ENCODE peak calls at places on chromosomes 5 and 9, in four cellular contexts. One of them, this sample, is unnamed.

GRCh38 chr9:84296146-84296843 is 44.3 kb downstream of the SLC28A3 start:
- DNase-seq in lung: no peak
- DNase-seq in GM10248: peak; percentile 50
- DNase-seq in CD8-positive, alpha-beta T cell: peak; percentile 24
- DNase-seq in this sample: no peak

GRCh38 chr9:127172066-127172707 is 49.8 kb upstream of the ANGPTL2 start:
- DNase-seq in lung: no peak
- DNase-seq in CD8-positive, alpha-beta T cell: no peak
- DNase-seq in GM10248: no peak
- DNase-seq in this sample: peak; percentile 20

GRCh38 chr5:100232730-100233129 is 302.4 kb upstream of the FAM174A start:
- DNase-seq in lung: no peak
- DNase-seq in CD8-positive, alpha-beta T cell: no peak
- DNase-seq in GM10248: no peak
- DNase-seq in this sample: no peak

GRCh38 chr5:38556599-38557308 is at the start of gene LIFR:
- DNase-seq in lung: peak; percentile 79
- DNase-seq in CD8-positive, alpha-beta T cell: peak; percentile 14
- DNase-seq in GM10248: peak; percentile 52
- DNase-seq in this sample: peak; percentile 41

GRCh38 chr9:95509851-95510529 is 6.8 kb downstream of the PTCH1 start:
- DNase-seq in GM10248: no peak
- DNase-seq in lung: no peak
- DNase-seq in CD8-positive, alpha-beta T cell: no peak
- DNase-seq in this sample: no peak

GRCh38 chr9:131500939-131501541 is 1.7 kb upstream of the POMT1 start:
- DNase-seq in GM10248: no peak
- DNase-seq in lung: no peak
- DNase-seq in CD8-positive, alpha-beta T cell: peak; percentile 65
- DNase-seq in this sample: no peak

GRCh38 chr5:75666801-75667200 is 50.4 kb downstream of the POC5 start:
- DNase-seq in GM10248: no peak
- DNase-seq in CD8-positive, alpha-beta T cell: no peak
- DNase-seq in lung: no peak
- DNase-seq in this sample: no peak

GRCh38 chr5:136132087-136132486 is 558 bp upstream of the SMAD5 start:
- DNase-seq in GM10248: peak; percentile 35
- DNase-seq in lung: no peak
- DNase-seq in CD8-positive, alpha-beta T cell: no peak
- DNase-seq in this sample: no peak

GRCh38 chr9:96256800-96257199 is 45.2 kb downstream of the HSD17B3 start:
- DNase-seq in CD8-positive, alpha-beta T cell: no peak
- DNase-seq in GM10248: no peak
- DNase-seq in lung: no peak
- DNase-seq in this sample: no peak

GRCh38 chr5:1523480-1523792 is 324 bp downstream of the LPCAT1 start:
- DNase-seq in GM10248: no peak
- DNase-seq in lung: no peak
- DNase-seq in CD8-positive, alpha-beta T cell: no peak
- DNase-seq in this sample: no peak

GRCh38 chr9:69122086-69122390 is 52.0 kb upstream of the TJP2 start:
- DNase-seq in lung: peak; percentile 66
- DNase-seq in CD8-positive, alpha-beta T cell: peak; percentile 32
- DNase-seq in GM10248: peak; percentile 60
- DNase-seq in this sample: peak; percentile 35

GRCh38 chr9:37639109-37639748 is 11.5 kb upstream of the FRMPD1 start:
- DNase-seq in GM10248: no peak
- DNase-seq in CD8-positive, alpha-beta T cell: no peak
- DNase-seq in lung: no peak
- DNase-seq in this sample: no peak

GRCh38 chr5:89279458-89280036 is 396.6 kb upstream of the MEF2C start:
- DNase-seq in lung: no peak
- DNase-seq in CD8-positive, alpha-beta T cell: no peak
- DNase-seq in GM10248: no peak
- DNase-seq in this sample: no peak

GRCh38 chr9:105887679-105888078 is 193.3 kb downstream of the TMEM38B start:
- DNase-seq in GM10248: no peak
- DNase-seq in CD8-positive, alpha-beta T cell: no peak
- DNase-seq in lung: no peak
- DNase-seq in this sample: no peak

GRCh38 chr5:151880304-151880703 is 44.3 kb downstream of the GLRA1 start:
- DNase-seq in GM10248: no peak
- DNase-seq in lung: no peak
- DNase-seq in CD8-positive, alpha-beta T cell: no peak
- DNase-seq in this sample: no peak

GRCh38 chr5:662751-663435 is 30.3 kb downstream of the TPPP start:
- DNase-seq in GM10248: no peak
- DNase-seq in CD8-positive, alpha-beta T cell: no peak
- DNase-seq in lung: no peak
- DNase-seq in this sample: no peak

DNA sequence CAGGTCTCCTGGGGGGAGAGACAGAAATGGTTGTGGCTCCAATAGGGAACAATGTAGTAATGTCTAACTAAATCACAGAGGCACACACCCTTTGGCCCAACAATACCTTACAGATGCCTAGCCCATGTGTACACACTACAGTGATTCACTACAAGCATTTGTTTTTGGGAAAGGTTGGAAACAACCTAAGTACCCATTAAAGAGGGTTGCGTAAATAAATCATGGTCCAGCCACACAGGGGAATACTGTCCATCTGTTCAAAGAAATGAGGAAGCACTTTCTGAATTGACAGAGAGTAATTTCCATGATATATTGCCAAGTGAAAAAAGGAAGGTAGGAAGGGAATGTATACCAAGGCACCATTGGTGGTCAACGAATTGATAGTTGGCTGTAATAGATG is 22.0 kb upstream of the GTF3C5 start:
- DNase-seq in lung: no peak
- DNase-seq in GM10248: no peak
- DNase-seq in CD8-positive, alpha-beta T cell: no peak
- DNase-seq in this sample: no peak
- TF ChIP-seq CTCF in lung: no peak
- TF ChIP-seq CTCF in GM10248: no peak
- TF ChIP-seq CTCF in CD8-positive, alpha-beta T cell: no peak
- TF ChIP-seq CTCF in this sample: no peak

GRCh38 chr5:175694371-175695160 is 36.7 kb downstream of the HRH2 start:
- DNase-seq in CD8-positive, alpha-beta T cell: no peak
- DNase-seq in lung: no peak
- DNase-seq in GM10248: no peak
- DNase-seq in this sample: peak; percentile 19

GRCh38 chr5:175696855-175697198 is 39.0 kb downstream of the HRH2 start:
- DNase-seq in GM10248: no peak
- DNase-seq in CD8-positive, alpha-beta T cell: no peak
- DNase-seq in lung: no peak
- DNase-seq in this sample: peak; percentile 19

GRCh38 chr5:175697846-175698245 is 40.0 kb downstream of the HRH2 start:
- DNase-seq in CD8-positive, alpha-beta T cell: no peak
- DNase-seq in GM10248: no peak
- DNase-seq in lung: no peak
- DNase-seq in this sample: no peak

GRCh38 chr5:175695161-175696126 is 37.6 kb downstream of the HRH2 start:
- DNase-seq in GM10248: no peak
- DNase-seq in CD8-positive, alpha-beta T cell: no peak
- DNase-seq in lung: no peak
- DNase-seq in this sample: peak; percentile 20

DNA sequence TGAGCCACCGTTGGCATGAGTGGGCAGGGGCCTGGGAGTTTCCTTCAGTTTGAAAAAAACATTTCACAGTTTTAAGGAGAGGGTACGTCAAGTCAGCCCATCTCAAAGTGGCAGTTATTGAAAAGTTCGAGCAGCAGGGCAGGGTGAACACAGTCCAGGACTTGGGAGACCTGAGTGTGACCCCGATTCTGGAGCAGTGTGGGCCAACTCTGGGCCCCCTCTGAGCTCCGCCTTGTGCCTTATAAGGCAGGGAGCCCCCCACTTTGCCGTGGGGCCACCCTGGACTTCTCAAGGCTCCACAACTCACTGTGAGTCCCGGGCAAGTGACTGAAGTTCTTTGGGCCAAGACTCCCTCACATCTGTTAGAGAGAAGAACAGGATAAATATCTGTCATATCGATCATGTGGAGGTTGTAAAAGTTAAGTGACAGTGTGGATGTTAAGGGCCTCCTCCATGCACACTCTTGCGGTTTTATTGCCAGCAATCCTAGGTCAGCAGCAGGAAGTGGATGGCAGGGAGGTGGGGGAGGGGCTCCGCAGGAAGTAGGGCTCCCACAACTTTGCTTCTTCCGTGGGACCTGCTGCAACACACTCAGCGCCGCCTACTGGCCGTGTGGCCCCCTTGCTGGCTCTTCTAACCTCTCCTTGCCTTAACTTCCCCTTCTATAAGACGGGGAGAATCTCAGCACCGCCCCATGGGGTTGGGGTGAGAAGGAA is 38.4 kb downstream of the HRH2 start:
- DNase-seq in GM10248: peak; percentile 45
- DNase-seq in CD8-positive, alpha-beta T cell: peak; percentile 71
- DNase-seq in lung: peak; percentile 72
- DNase-seq in this sample: peak; percentile 36
- TF ChIP-seq CTCF in GM10248: peak; percentile 48
- TF ChIP-seq CTCF in CD8-positive, alpha-beta T cell: peak; percentile 57
- TF ChIP-seq CTCF in lung: peak; percentile 24
- TF ChIP-seq CTCF in this sample: no peak

GRCh38 chr5:43646997-43647396 is 44.0 kb downstream of the NNT start:
- DNase-seq in CD8-positive, alpha-beta T cell: no peak
- DNase-seq in lung: no peak
- DNase-seq in GM10248: no peak
- DNase-seq in this sample: no peak
- TF ChIP-seq CTCF in CD8-positive, alpha-beta T cell: no peak
- TF ChIP-seq CTCF in lung: no peak
- TF ChIP-seq CTCF in GM10248: no peak
- TF ChIP-seq CTCF in this sample: no peak

DNA sequence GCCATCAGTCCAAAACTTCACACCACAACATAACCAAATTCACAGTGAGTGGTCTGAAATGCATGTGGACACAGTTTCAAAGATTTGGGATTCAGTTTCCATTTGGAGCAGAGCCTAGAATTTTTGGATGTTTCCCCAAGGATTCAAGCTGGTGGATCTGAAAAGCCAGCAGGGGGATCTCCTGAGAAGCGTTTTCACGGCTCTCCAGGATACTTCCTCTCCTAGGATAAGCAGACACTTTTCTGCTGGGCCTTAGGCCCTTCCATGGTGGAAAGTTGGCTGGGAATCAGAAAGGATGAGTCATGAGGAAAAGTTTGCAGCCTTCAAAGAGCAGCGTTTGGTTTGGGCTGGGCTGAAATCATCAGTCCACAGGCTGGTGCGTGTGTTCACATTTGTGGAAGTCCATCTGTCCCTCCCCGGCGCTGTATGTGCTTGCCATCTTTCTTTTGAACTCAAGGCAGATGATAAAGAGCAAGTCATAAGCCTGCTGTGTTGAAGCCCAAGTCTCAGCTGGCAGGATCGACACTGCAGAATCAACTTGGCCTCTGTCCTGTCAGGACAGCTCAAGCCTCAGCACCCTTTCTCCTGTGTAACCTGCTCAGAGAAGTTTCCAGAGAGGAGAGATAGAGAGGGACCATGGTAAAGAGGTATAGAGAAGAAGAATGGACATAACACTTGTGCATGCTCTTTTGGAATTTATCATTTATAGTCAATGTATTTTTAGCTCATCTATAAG is 152.6 kb upstream of the MSX2 start:
- DNase-seq in lung: peak; percentile 56
- DNase-seq in CD8-positive, alpha-beta T cell: no peak
- DNase-seq in GM10248: no peak
- DNase-seq in this sample: no peak
- TF ChIP-seq CTCF in lung: no peak
- TF ChIP-seq CTCF in CD8-positive, alpha-beta T cell: no peak
- TF ChIP-seq CTCF in GM10248: no peak
- TF ChIP-seq CTCF in this sample: no peak

DNA sequence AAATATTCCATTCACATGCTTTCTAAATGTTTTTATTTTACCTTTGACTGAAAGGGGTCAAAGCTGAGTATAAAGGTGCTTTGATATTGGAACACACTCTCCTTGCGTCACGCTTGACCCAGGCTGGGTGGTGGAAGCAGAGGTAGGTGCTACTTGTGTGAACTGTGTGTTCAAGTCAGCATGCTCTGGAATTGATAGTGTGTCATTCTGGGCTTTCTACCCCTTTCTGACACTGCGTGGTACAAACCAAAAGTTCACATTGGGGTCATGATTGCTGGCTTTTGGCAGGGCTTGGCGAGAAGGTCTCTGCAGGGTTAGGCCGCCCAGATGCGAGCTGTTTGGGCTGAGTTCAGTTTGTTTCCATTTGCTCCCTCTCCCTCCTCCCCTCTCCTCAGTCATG is 131.8 kb downstream of the ADAMTSL1 start:
- DNase-seq in GM10248: no peak
- DNase-seq in CD8-positive, alpha-beta T cell: no peak
- DNase-seq in lung: peak; percentile 30
- DNase-seq in this sample: no peak
- TF ChIP-seq CTCF in GM10248: no peak
- TF ChIP-seq CTCF in CD8-positive, alpha-beta T cell: no peak
- TF ChIP-seq CTCF in lung: no peak
- TF ChIP-seq CTCF in this sample: no peak

GRCh38 chr9:111720170-111720569 is 58.8 kb downstream of the GNG10 start:
- DNase-seq in lung: no peak
- DNase-seq in GM10248: no peak
- DNase-seq in CD8-positive, alpha-beta T cell: no peak
- DNase-seq in this sample: no peak
- TF ChIP-seq CTCF in lung: no peak
- TF ChIP-seq CTCF in GM10248: no peak
- TF ChIP-seq CTCF in CD8-positive, alpha-beta T cell: no peak
- TF ChIP-seq CTCF in this sample: no peak

DNA sequence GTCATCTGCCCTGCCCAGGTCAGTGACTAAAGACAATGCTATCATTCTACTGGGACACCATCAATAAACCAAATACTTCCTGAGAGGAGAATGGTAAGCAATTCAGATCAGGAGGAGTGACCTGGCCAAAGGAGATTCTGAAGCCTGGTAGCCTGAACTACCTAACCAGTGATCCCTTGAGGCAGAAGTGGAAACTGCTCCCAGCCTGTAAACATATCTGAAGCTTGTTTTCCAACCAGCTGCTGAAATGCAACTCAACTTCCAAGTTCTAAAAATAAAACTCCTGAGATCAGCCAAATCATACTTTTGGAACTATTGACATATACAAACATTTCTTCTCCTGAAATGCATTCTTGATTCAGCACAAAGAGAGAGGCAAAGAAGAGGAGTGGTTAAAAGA is 204.1 kb downstream of the EBF1 start:
- DNase-seq in CD8-positive, alpha-beta T cell: no peak
- DNase-seq in GM10248: no peak
- DNase-seq in lung: no peak
- DNase-seq in this sample: no peak
- TF ChIP-seq CTCF in CD8-positive, alpha-beta T cell: no peak
- TF ChIP-seq CTCF in GM10248: no peak
- TF ChIP-seq CTCF in lung: no peak
- TF ChIP-seq CTCF in this sample: no peak

GRCh38 chr9:75909776-75910175 is 19.3 kb downstream of the PCSK5 start:
- DNase-seq in CD8-positive, alpha-beta T cell: no peak
- DNase-seq in lung: no peak
- DNase-seq in GM10248: no peak
- DNase-seq in this sample: no peak
- TF ChIP-seq CTCF in CD8-positive, alpha-beta T cell: no peak
- TF ChIP-seq CTCF in lung: no peak
- TF ChIP-seq CTCF in GM10248: no peak
- TF ChIP-seq CTCF in this sample: no peak

This sample was measured in omental fat pad.